ENCODE peak calls at places on chromosomes 4 and X, in six cellular contexts. One of them, this sample, is unnamed. For H3K36me3, the result is how much of the 10 kb centered on the place peaks cover.

GRCh38 chr4:123017636-123018390 is 95.4 kb upstream of the NUDT6 start:
- DNase-seq in HCT116: no peak
- DNase-seq in left ventricle myocardium inferior: no peak
- DNase-seq in stomach: no peak
- DNase-seq in heart right ventricle: no peak
- DNase-seq in SJSA1: no peak
- DNase-seq in this sample: no peak

GRCh38 chrX:77160301-77160700 is 286.9 kb upstream of the FGF16 start:
- DNase-seq in SJSA1: no peak
- DNase-seq in stomach: no peak
- DNase-seq in HCT116: no peak
- DNase-seq in heart right ventricle: no peak
- DNase-seq in left ventricle myocardium inferior: no peak
- DNase-seq in this sample: peak

GRCh38 chr4:167233523-167234387 is 539 bp downstream of the SPOCK3 start:
- DNase-seq in SJSA1: peak
- DNase-seq in left ventricle myocardium inferior: no peak
- DNase-seq in heart right ventricle: no peak
- DNase-seq in HCT116: no peak
- DNase-seq in stomach: no peak
- DNase-seq in this sample: peak

GRCh38 chrX:30659421-30659820 is 6.2 kb downstream of the GK start:
- DNase-seq in HCT116: no peak
- DNase-seq in stomach: no peak
- DNase-seq in SJSA1: no peak
- DNase-seq in left ventricle myocardium inferior: no peak
- DNase-seq in heart right ventricle: no peak
- DNase-seq in this sample: no peak

GRCh38 chrX:41333994-41334865 is at the start of gene DDX3X:
- DNase-seq in stomach: peak
- DNase-seq in HCT116: peak
- DNase-seq in heart right ventricle: peak
- DNase-seq in SJSA1: peak
- DNase-seq in left ventricle myocardium inferior: peak
- DNase-seq in this sample: peak

GRCh38 chr4:108247511-108248088 is 78.9 kb upstream of the LEF1 start:
- DNase-seq in SJSA1: no peak
- DNase-seq in stomach: no peak
- DNase-seq in heart right ventricle: no peak
- DNase-seq in HCT116: peak
- DNase-seq in left ventricle myocardium inferior: no peak
- DNase-seq in this sample: peak

GRCh38 chr4:43277003-43277402 is 384.5 kb downstream of the GRXCR1 start:
- DNase-seq in heart right ventricle: no peak
- DNase-seq in SJSA1: no peak
- DNase-seq in stomach: no peak
- DNase-seq in HCT116: no peak
- DNase-seq in left ventricle myocardium inferior: no peak
- DNase-seq in this sample: no peak

GRCh38 chr4:80201326-80202151 is 4.2 kb downstream of the PRDM8 start:
- DNase-seq in heart right ventricle: peak
- DNase-seq in SJSA1: peak
- DNase-seq in stomach: no peak
- DNase-seq in left ventricle myocardium inferior: peak
- DNase-seq in HCT116: no peak
- DNase-seq in this sample: no peak

GRCh38 chr4:17138847-17139246 is 240.4 kb upstream of the LDB2 start:
- DNase-seq in left ventricle myocardium inferior: no peak
- DNase-seq in heart right ventricle: no peak
- DNase-seq in stomach: no peak
- DNase-seq in HCT116: no peak
- DNase-seq in SJSA1: no peak
- DNase-seq in this sample: no peak

GRCh38 chrX:14026121-14026520 is 3.6 kb downstream of the GEMIN8 start:
- DNase-seq in SJSA1: no peak
- DNase-seq in heart right ventricle: no peak
- DNase-seq in stomach: no peak
- DNase-seq in HCT116: no peak
- DNase-seq in left ventricle myocardium inferior: no peak
- DNase-seq in this sample: no peak

GRCh38 chrX:8201896-8202331 is 30.8 kb upstream of the VCX2 start:
- DNase-seq in SJSA1: peak
- DNase-seq in heart right ventricle: peak
- DNase-seq in stomach: no peak
- DNase-seq in HCT116: no peak
- DNase-seq in left ventricle myocardium inferior: peak
- DNase-seq in this sample: no peak

GRCh38 chrX:134548844-134549205 is 88.9 kb downstream of the HPRT1 start:
- DNase-seq in left ventricle myocardium inferior: no peak
- DNase-seq in stomach: no peak
- DNase-seq in SJSA1: no peak
- DNase-seq in HCT116: no peak
- DNase-seq in heart right ventricle: no peak
- DNase-seq in this sample: no peak

GRCh38 chr4:43325220-43325967 is 432.9 kb downstream of the GRXCR1 start:
- DNase-seq in heart right ventricle: no peak
- DNase-seq in SJSA1: no peak
- DNase-seq in left ventricle myocardium inferior: no peak
- DNase-seq in stomach: no peak
- DNase-seq in HCT116: no peak
- DNase-seq in this sample: no peak

GRCh38 chrX:3712080-3712869 is 1.2 kb downstream of the PRKX start:
- DNase-seq in SJSA1: no peak
- DNase-seq in left ventricle myocardium inferior: no peak
- DNase-seq in stomach: no peak
- DNase-seq in HCT116: no peak
- DNase-seq in heart right ventricle: peak
- DNase-seq in this sample: no peak

GRCh38 chrX:117510453-117510852 is 606.2 kb downstream of the KLHL13 start:
- DNase-seq in HCT116: no peak
- DNase-seq in left ventricle myocardium inferior: no peak
- DNase-seq in heart right ventricle: no peak
- DNase-seq in SJSA1: no peak
- DNase-seq in stomach: no peak
- DNase-seq in this sample: no peak

GRCh38 chrX:70030242-70030823 is 19.4 kb downstream of the AWAT2 start:
- DNase-seq in HCT116: peak
- DNase-seq in left ventricle myocardium inferior: no peak
- DNase-seq in stomach: peak
- DNase-seq in SJSA1: no peak
- DNase-seq in heart right ventricle: peak
- DNase-seq in this sample: no peak

GRCh38 chrX:40646489-40647306 is 663 bp downstream of the CXorf38 start:
- DNase-seq in HCT116: no peak
- DNase-seq in SJSA1: no peak
- DNase-seq in heart right ventricle: peak
- DNase-seq in stomach: peak
- DNase-seq in left ventricle myocardium inferior: peak
- DNase-seq in this sample: peak

GRCh38 chr4:73414936-73415271 is 10.8 kb downstream of the ALB start:
- DNase-seq in heart right ventricle: no peak
- DNase-seq in left ventricle myocardium inferior: no peak
- DNase-seq in stomach: no peak
- DNase-seq in SJSA1: no peak
- DNase-seq in HCT116: no peak
- DNase-seq in this sample: no peak

GRCh38 chr4:185991750-185992149 is 77.2 kb upstream of the TLR3 start:
- DNase-seq in SJSA1: no peak
- DNase-seq in stomach: no peak
- DNase-seq in left ventricle myocardium inferior: no peak
- DNase-seq in heart right ventricle: no peak
- DNase-seq in HCT116: no peak
- DNase-seq in this sample: no peak

GRCh38 chr4:185993328-185993973 is 75.5 kb upstream of the TLR3 start:
- DNase-seq in left ventricle myocardium inferior: no peak
- DNase-seq in stomach: no peak
- DNase-seq in SJSA1: no peak
- DNase-seq in HCT116: no peak
- DNase-seq in heart right ventricle: no peak
- DNase-seq in this sample: no peak

GRCh38 chr4:185992585-185992984 is 76.4 kb upstream of the TLR3 start:
- DNase-seq in heart right ventricle: no peak
- DNase-seq in HCT116: no peak
- DNase-seq in left ventricle myocardium inferior: no peak
- DNase-seq in SJSA1: no peak
- DNase-seq in stomach: no peak
- DNase-seq in this sample: no peak

DNA sequence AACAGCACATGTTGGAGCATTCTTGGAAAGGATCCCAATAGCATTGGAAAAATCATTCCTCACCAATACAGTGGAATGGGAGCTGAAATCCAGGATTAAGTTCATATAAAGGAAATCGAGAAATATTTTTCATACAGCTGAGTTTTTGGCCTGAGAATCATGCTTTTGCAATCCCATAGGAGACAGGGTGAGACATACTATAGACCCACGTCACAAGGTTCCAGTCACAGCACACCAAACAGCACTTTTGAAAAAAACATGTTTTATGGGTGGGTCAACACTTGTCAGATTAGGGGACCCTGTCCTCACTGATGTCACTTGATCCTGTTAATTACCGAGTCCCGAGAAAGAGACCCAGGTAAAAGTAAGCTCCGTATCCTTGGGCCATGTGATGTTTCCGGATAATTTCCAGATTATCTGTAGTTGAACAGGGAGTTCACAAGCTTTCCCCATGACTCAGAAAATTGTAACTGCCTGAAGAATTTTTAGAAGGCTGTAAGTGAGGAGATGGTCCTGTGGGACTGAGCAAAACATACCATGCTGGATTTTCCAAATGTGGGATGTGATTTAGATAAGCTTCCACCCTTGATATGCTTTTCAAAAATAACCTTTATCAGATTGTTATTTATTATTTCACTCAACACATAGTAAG is 80.9 kb upstream of the TLR3 start:
- DNase-seq in HCT116: no peak
- DNase-seq in left ventricle myocardium inferior: no peak
- DNase-seq in stomach: no peak
- DNase-seq in heart right ventricle: no peak
- DNase-seq in SJSA1: no peak
- DNase-seq in this sample: no peak
- H3K27ac ChIP-seq in HCT116: no peak
- H3K27ac ChIP-seq in left ventricle myocardium inferior: no peak
- H3K27ac ChIP-seq in stomach: no peak
- H3K27ac ChIP-seq in heart right ventricle: no peak
- H3K27ac ChIP-seq in SJSA1: no peak
- H3K27ac ChIP-seq in this sample: no peak

DNA sequence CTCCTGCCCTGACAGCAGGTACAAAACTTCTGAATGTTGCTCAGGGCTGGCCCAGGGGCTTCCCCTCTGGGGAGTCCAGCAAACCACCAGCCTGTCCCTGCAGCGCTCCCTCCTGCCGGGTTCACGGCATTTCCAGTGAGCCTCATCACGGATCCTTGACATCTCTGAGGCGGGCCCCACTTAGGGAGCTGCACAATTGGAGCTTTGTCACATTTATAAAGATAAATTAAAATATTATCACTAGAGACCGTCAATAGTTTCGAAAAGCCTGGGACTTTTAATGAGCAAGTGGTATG is 5.1 kb upstream of the SORCS2 start:
- DNase-seq in left ventricle myocardium inferior: no peak
- DNase-seq in HCT116: no peak
- DNase-seq in stomach: no peak
- DNase-seq in heart right ventricle: no peak
- DNase-seq in SJSA1: no peak
- DNase-seq in this sample: peak
- H3K4me3 ChIP-seq in left ventricle myocardium inferior: no peak
- H3K4me3 ChIP-seq in HCT116: no peak
- H3K4me3 ChIP-seq in stomach: no peak
- H3K4me3 ChIP-seq in heart right ventricle: no peak
- H3K4me3 ChIP-seq in SJSA1: no peak
- H3K4me3 ChIP-seq in this sample: no peak

GRCh38 chrX:10450959-10451355 is 169.4 kb downstream of the MID1 start:
- DNase-seq in stomach: no peak
- DNase-seq in heart right ventricle: no peak
- DNase-seq in HCT116: no peak
- DNase-seq in SJSA1: no peak
- DNase-seq in left ventricle myocardium inferior: no peak
- DNase-seq in this sample: no peak

GRCh38 chrX:10447577-10448214 is 172.7 kb downstream of the MID1 start:
- DNase-seq in left ventricle myocardium inferior: no peak
- DNase-seq in HCT116: no peak
- DNase-seq in heart right ventricle: no peak
- DNase-seq in SJSA1: peak
- DNase-seq in stomach: no peak
- DNase-seq in this sample: no peak

GRCh38 chrX:10453945-10454344 is 166.4 kb downstream of the MID1 start:
- DNase-seq in SJSA1: no peak
- DNase-seq in stomach: no peak
- DNase-seq in heart right ventricle: no peak
- DNase-seq in left ventricle myocardium inferior: no peak
- DNase-seq in HCT116: no peak
- DNase-seq in this sample: no peak

GRCh38 chrX:10450229-10450958 is 170.0 kb downstream of the MID1 start:
- DNase-seq in left ventricle myocardium inferior: no peak
- DNase-seq in heart right ventricle: no peak
- DNase-seq in HCT116: no peak
- DNase-seq in SJSA1: peak
- DNase-seq in stomach: no peak
- DNase-seq in this sample: no peak
- H3K36me3 ChIP-seq in left ventricle myocardium inferior: under half
- H3K36me3 ChIP-seq in heart right ventricle: under half
- H3K36me3 ChIP-seq in HCT116: under half
- H3K36me3 ChIP-seq in SJSA1: under half
- H3K36me3 ChIP-seq in stomach: under half
- H3K36me3 ChIP-seq in this sample: under half

GRCh38 chr4:38004887-38005286 is 44.7 kb downstream of the PTTG2 start:
- DNase-seq in SJSA1: no peak
- DNase-seq in left ventricle myocardium inferior: no peak
- DNase-seq in stomach: no peak
- DNase-seq in HCT116: no peak
- DNase-seq in heart right ventricle: no peak
- DNase-seq in this sample: no peak

GRCh38 chr4:38003102-38003501 is 42.9 kb downstream of the PTTG2 start:
- DNase-seq in left ventricle myocardium inferior: no peak
- DNase-seq in HCT116: no peak
- DNase-seq in stomach: no peak
- DNase-seq in SJSA1: no peak
- DNase-seq in heart right ventricle: no peak
- DNase-seq in this sample: no peak

GRCh38 chr4:38002451-38003071 is 42.4 kb downstream of the PTTG2 start:
- DNase-seq in heart right ventricle: no peak
- DNase-seq in left ventricle myocardium inferior: no peak
- DNase-seq in HCT116: no peak
- DNase-seq in SJSA1: no peak
- DNase-seq in stomach: no peak
- DNase-seq in this sample: no peak

GRCh38 chr4:38004062-38004461 is 43.9 kb downstream of the PTTG2 start:
- DNase-seq in stomach: no peak
- DNase-seq in HCT116: no peak
- DNase-seq in heart right ventricle: no peak
- DNase-seq in SJSA1: no peak
- DNase-seq in left ventricle myocardium inferior: no peak
- DNase-seq in this sample: no peak

DNA sequence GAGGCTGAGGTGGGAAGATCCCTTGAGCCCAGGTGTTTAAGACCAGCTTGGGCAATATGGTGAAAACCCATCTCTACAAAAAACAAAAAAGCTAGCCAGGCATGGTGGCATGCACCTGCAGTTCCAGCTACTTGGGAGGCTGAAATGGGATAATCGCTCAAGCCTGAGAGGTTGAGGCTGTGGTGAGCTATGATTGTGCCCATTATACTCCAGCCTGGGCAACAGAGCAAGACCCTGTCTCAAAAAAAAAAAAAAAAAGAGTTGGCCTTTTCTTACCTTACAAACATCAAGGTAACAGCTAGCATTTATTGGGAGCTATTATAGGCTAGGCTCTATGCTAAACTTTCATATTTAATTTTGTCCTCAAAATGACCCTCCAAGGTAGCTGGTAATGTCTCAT is 43.4 kb downstream of the PTTG2 start:
- DNase-seq in SJSA1: no peak
- DNase-seq in heart right ventricle: no peak
- DNase-seq in stomach: no peak
- DNase-seq in left ventricle myocardium inferior: no peak
- DNase-seq in HCT116: no peak
- DNase-seq in this sample: no peak
- H3K27ac ChIP-seq in SJSA1: no peak
- H3K27ac ChIP-seq in heart right ventricle: no peak
- H3K27ac ChIP-seq in stomach: no peak
- H3K27ac ChIP-seq in left ventricle myocardium inferior: no peak
- H3K27ac ChIP-seq in HCT116: no peak
- H3K27ac ChIP-seq in this sample: no peak

This sample was measured in upper lobe of right lung.